ENCODE peak calls at places on chromosomes 13 and 19, in six cellular contexts. K is Calu3, X is suprapubic skin, I is lower leg skin, G is brain microvascular endothelial cell, Q is hepatocyte. Y is an unnamed sample.

GRCh38 chr13:102548811-102549210 is 48.0 kb upstream of the TPP2 start:
- DNase-seq in K (no peak), Q (no peak), I (no peak), X (no peak), G (no peak), Y (no peak)

GRCh38 chr19:3389876-3390361 is 23.5 kb downstream of the NFIC start:
- DNase-seq in K (no peak), G (no peak), I (peak; percentile 15), X (no peak), Q (no peak), Y (no peak)

GRCh38 chr13:113793718-113794085 is 34.7 kb downstream of the TMEM255B start:
- DNase-seq in K (no peak), I (no peak), Q (no peak), X (no peak), G (no peak), Y (no peak)

GRCh38 chr13:110150384-110151091 is 156.4 kb downstream of the COL4A1 start:
- DNase-seq in X (no peak), G (no peak), I (no peak), Q (no peak), K (no peak), Y (no peak)

GRCh38 chr19:12985049-12985776 is 10.1 kb upstream of the NFIX start:
- DNase-seq in G (peak; percentile 73), Q (peak; percentile 59), X (peak; percentile 86), K (peak; percentile 82), I (peak; percentile 86), Y (no peak)

GRCh38 chr13:30855569-30855968 is 50.5 kb upstream of the MEDAG start:
- DNase-seq in K (no peak), G (no peak), I (no peak), X (no peak), Q (no peak), Y (no peak)

GRCh38 chr13:51778407-51778806 is 25.6 kb downstream of the DHRS12 start:
- DNase-seq in K (no peak), Q (no peak), X (no peak), I (no peak), G (no peak), Y (no peak)

GRCh38 chr13:29508130-29508873 is 87.2 kb downstream of the SLC7A1 start:
- DNase-seq in K (peak; percentile 75), I (peak; percentile 88), Q (peak; percentile 92), X (peak; percentile 89), G (peak; percentile 83), Y (peak; percentile 91)

GRCh38 chr13:46596501-46596900 is 43.5 kb downstream of the LRCH1 start:
- DNase-seq in G (no peak), X (no peak), I (no peak), K (no peak), Q (no peak), Y (no peak)

GRCh38 chr13:51767100-51767499 is 36.9 kb downstream of the DHRS12 start:
- DNase-seq in X (no peak), I (no peak), Q (no peak), G (no peak), K (no peak), Y (no peak)

GRCh38 chr13:24692541-24692940 is 12.3 kb downstream of the ATP12A start:
- DNase-seq in G (peak; percentile 67), X (no peak), K (no peak), Q (peak; percentile 47), I (no peak), Y (no peak)

GRCh38 chr13:34155931-34156607 is 338.1 kb downstream of the RFC3 start:
- DNase-seq in I (no peak), X (no peak), Q (peak; percentile 68), G (peak; percentile 56), K (no peak), Y (no peak)

GRCh38 chr19:50326101-50326664 is 3.0 kb downstream of the KCNC3 start:
- DNase-seq in X (no peak), I (no peak), Q (no peak), K (no peak), G (no peak), Y (no peak)

GRCh38 chr13:93118081-93118615 is 108.5 kb upstream of the GPC6 start:
- DNase-seq in X (no peak), G (no peak), I (no peak), Q (no peak), K (no peak), Y (no peak)

GRCh38 chr19:5001547-5002131 is 32.7 kb downstream of the KDM4B start:
- DNase-seq in Q (peak; percentile 50), X (no peak), G (peak; percentile 57), I (no peak), K (peak; percentile 23), Y (no peak)

GRCh38 chr13:101935828-101936227 is 466.0 kb downstream of the FGF14 start:
- DNase-seq in X (no peak), G (no peak), I (no peak), Q (no peak), K (no peak), Y (no peak)

GRCh38 chr19:6229951-6230712 is 49.6 kb downstream of the MLLT1 start:
- DNase-seq in X (peak; percentile 49), K (no peak), G (no peak), I (no peak), Q (no peak), Y (no peak)

GRCh38 chr13:98691360-98691759 is 61.1 kb downstream of the SLC15A1 start:
- DNase-seq in K (no peak), G (no peak), X (no peak), Q (no peak), I (no peak), Y (no peak)

GRCh38 chr19:6533000-6533328 is 2.1 kb downstream of the TNFSF9 start:
- DNase-seq in Q (no peak), K (no peak), X (no peak), I (no peak), G (no peak), Y (no peak)

GRCh38 chr13:76723551-76724232 is 162.5 kb downstream of the KCTD12 start:
- DNase-seq in X (no peak), I (peak; percentile 30), K (no peak), G (peak; percentile 92), Q (peak; percentile 8), Y (no peak)

GRCh38 chr19:15672580-15673175 is at the start of gene CYP4F12:
- DNase-seq in G (no peak), I (peak; percentile 83), X (peak; percentile 85), Q (peak; percentile 11), K (peak; percentile 86), Y (peak; percentile 55)

GRCh38 chr13:108915095-108915633 is 285.8 kb downstream of the MYO16 start:
- DNase-seq in I (no peak), Q (peak; percentile 59), X (no peak), G (peak; percentile 53), K (no peak), Y (no peak)
- TF ChIP-seq CTCF in I (no peak), Q (peak; percentile 78), X (no peak), G (peak; percentile 78), K (no peak), Y (no peak)

DNA sequence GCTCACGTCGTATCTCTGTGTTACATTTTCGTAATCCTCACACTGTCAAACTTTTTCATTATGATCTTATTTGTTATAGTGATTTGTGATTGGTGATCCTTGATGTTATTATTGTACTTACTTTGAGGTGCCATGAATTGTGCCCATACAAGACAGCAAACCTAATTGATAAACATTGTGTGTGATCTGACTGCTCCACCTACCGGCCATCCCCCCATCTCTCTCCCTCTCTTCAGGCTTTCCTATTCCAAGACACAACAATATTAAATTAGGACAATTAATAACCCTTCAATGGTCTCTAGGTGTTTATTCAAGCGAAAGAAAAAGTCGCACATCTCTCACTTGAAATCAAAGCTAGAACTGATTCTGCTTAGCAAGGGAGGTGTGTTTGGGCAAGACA is 349.3 kb downstream of the RBM26 start:
- DNase-seq in G (no peak), X (no peak), Q (no peak), K (no peak), I (no peak), Y (no peak)
- TF ChIP-seq CTCF in G (no peak), X (no peak), Q (no peak), K (no peak), I (no peak), Y (no peak)

GRCh38 chr19:48750351-48750750 is 2.1 kb downstream of the FUT1 start:
- DNase-seq in K (no peak), Q (no peak), X (no peak), G (no peak), I (no peak), Y (no peak)

GRCh38 chr19:48751835-48752510 is 468 bp downstream of the FUT1 start:
- DNase-seq in K (no peak), G (no peak), Q (no peak), X (no peak), I (no peak), Y (no peak)

GRCh38 chr19:48754950-48755645 is at the start of gene FGF21:
- DNase-seq in X (no peak), G (no peak), Q (no peak), K (peak; percentile 24), I (no peak), Y (no peak)

GRCh38 chr19:48750771-48751504 is 1.5 kb downstream of the FUT1 start:
- DNase-seq in K (no peak), Q (no peak), X (no peak), I (no peak), G (no peak), Y (no peak)

DNA sequence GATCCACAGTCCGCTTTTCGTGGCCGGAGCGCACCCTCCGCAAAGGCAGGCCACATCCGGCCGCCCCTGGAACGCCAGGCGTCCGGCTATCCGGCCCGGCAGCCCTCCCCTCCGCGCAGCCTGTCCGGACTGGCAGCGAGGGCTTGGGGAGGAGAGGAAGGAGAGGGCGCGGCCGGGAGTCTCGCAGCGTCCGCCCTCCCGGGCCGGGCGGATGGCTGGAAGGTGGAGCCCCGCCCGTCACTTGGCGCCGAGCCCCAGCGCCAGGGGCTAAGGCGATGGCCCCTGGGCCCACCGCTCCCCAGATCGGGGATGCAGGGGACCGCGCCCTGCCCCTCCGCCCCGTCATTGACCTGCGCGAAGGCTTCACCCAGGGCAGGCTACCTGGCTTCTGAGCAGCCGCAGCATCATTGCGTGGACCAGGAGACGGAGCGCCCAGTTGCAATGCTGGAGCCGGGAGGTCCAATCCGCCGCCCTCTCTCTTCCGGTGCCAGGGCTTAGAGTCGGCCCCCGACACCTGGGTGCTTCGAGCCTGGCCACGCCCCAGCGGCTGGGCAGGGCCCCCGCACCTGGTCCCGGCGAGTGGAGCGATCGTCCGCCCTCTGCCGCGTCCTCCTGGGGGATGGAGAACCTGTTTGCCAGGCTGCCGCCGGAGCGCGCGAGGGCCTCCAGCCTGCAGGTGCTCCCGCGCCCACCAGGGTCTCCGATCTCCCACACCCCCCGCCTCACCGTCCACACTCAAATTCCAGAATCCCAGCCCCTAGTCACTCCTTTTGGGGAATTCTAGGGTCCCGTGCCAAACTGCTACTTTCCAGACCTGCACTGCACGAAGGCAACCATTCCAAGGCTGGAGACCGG is at the start of gene FUT1:
- DNase-seq in Q (peak; percentile 92), G (no peak), K (peak; percentile 97), X (peak; percentile 79), I (no peak), Y (no peak)
- TF ChIP-seq CTCF in Q (no peak), G (peak; percentile 5), K (peak; percentile 38), X (no peak), I (no peak), Y (no peak)

GRCh38 chr19:11225172-11225571 is 14.2 kb upstream of the ANGPTL8 start:
- DNase-seq in Q (no peak), G (no peak), K (no peak), I (no peak), X (no peak), Y (no peak)

GRCh38 chr19:11226716-11227166 is 12.7 kb upstream of the ANGPTL8 start:
- DNase-seq in K (no peak), X (no peak), I (no peak), G (no peak), Q (no peak), Y (no peak)

GRCh38 chr19:11224429-11224828 is 15.0 kb upstream of the ANGPTL8 start:
- DNase-seq in K (no peak), X (no peak), Q (no peak), G (no peak), I (no peak), Y (no peak)

GRCh38 chr19:11225815-11226214 is 13.6 kb upstream of the ANGPTL8 start:
- DNase-seq in G (no peak), K (no peak), X (no peak), Q (no peak), I (no peak), Y (no peak)

GRCh38 chr19:11227201-11227886 is 12.1 kb upstream of the ANGPTL8 start:
- DNase-seq in K (peak; percentile 19), Q (no peak), X (no peak), I (no peak), G (no peak), Y (no peak)
- TF ChIP-seq CTCF in K (no peak), Q (no peak), X (no peak), I (no peak), G (peak; percentile 19), Y (no peak)

Y was measured in omental fat pad.